ENCODE peak calls at places on chromosomes 7 and 10, in five cellular contexts. W, S, V, T and N are unnamed samples.

GRCh38 chr10:32328499-32328898 is 18.5 kb downstream of the EPC1 start:
- DNase-seq in W (no peak), S (peak), V (no peak), T (no peak), N (no peak)

GRCh38 chr10:126646101-126646500 is 24.4 kb downstream of the C10orf90 start:
- DNase-seq in W (no peak), S (no peak), V (no peak), T (peak), N (peak)

GRCh38 chr7:111266613-111267012 is 175.7 kb downstream of the LRRN3 start:
- DNase-seq in W (peak), S (peak), V (no peak), T (peak), N (peak)

GRCh38 chr10:63919576-63920279 is 398.5 kb downstream of the REEP3 start:
- DNase-seq in W (no peak), S (no peak), V (no peak), T (no peak), N (no peak)

GRCh38 chr10:30786131-30786530 is 156.6 kb upstream of the LYZL2 start:
- DNase-seq in W (no peak), S (no peak), V (no peak), T (peak), N (peak)

GRCh38 chr10:83925133-83925532 is 214.2 kb upstream of the GHITM start:
- DNase-seq in W (no peak), S (peak), V (no peak), T (no peak), N (no peak)

GRCh38 chr10:120982507-120982906 is 131.3 kb downstream of the WDR11 start:
- DNase-seq in W (no peak), S (no peak), V (no peak), T (no peak), N (no peak)

GRCh38 chr10:89296227-89296648 is 5.6 kb upstream of the IFIT2 start:
- DNase-seq in W (no peak), S (no peak), V (no peak), T (peak), N (peak)

GRCh38 chr7:74544706-74545469 is 91.2 kb downstream of the GTF2IRD1 start:
- DNase-seq in W (peak), S (peak), V (peak), T (peak), N (peak)

GRCh38 chr10:70296406-70296899 is 12.6 kb upstream of the NPFFR1 start:
- DNase-seq in W (no peak), S (peak), V (no peak), T (peak), N (peak)

GRCh38 chr10:34219860-34220518 is 595.1 kb downstream of the PARD3 start:
- DNase-seq in W (no peak), S (no peak), V (no peak), T (no peak), N (no peak)

GRCh38 chr7:143487566-143487965 is 9.9 kb downstream of the TAS2R41 start:
- DNase-seq in W (peak), S (no peak), V (no peak), T (peak), N (peak)

GRCh38 chr7:138565451-138566114 is 105.5 kb downstream of the TRIM24 start:
- DNase-seq in W (peak), S (peak), V (no peak), T (peak), N (peak)

GRCh38 chr7:121001932-121002754 is 13.6 kb downstream of the CPED1 start:
- DNase-seq in W (no peak), S (no peak), V (no peak), T (no peak), N (no peak)

GRCh38 chr7:7157887-7158271 is 24.5 kb upstream of the C1GALT1 start:
- DNase-seq in W (no peak), S (no peak), V (no peak), T (peak), N (peak)

GRCh38 chr10:30529373-30529998 is 95.5 kb downstream of the MAP3K8 start:
- DNase-seq in W (no peak), S (no peak), V (no peak), T (no peak), N (no peak)

GRCh38 chr7:129438839-129439640 is 4.8 kb downstream of the STRIP2 start:
- DNase-seq in W (peak), S (no peak), V (peak), T (peak), N (peak)

GRCh38 chr7:119999743-120000475 is 273.1 kb upstream of the KCND2 start:
- DNase-seq in W (no peak), S (peak), V (no peak), T (peak), N (no peak)

GRCh38 chr10:28494420-28494819 is 38.5 kb upstream of the WAC start:
- DNase-seq in W (no peak), S (peak), V (no peak), T (no peak), N (no peak)

GRCh38 chr10:317219-317868 is 182.1 kb downstream of the ZMYND11 start:
- DNase-seq in W (no peak), S (no peak), V (no peak), T (peak), N (peak)

GRCh38 chr7:44441079-44441478 is 49.4 kb downstream of the NUDCD3 start:
- DNase-seq in W (no peak), S (no peak), V (no peak), T (no peak), N (no peak)

GRCh38 chr7:135728136-135728669 is at the start of gene SLC13A4:
- DNase-seq in W (no peak), S (peak), V (no peak), T (no peak), N (peak)
- H3K9ac ChIP-seq in W (peak), S (peak), V (no peak), T (no peak), N (no peak)

GRCh38 chr7:66206909-66207240 is 1.7 kb downstream of the TPST1 start:
- DNase-seq in W (no peak), S (no peak), V (no peak), T (no peak), N (no peak)

GRCh38 chr7:66213637-66214036 is 8.5 kb downstream of the TPST1 start:
- DNase-seq in W (no peak), S (no peak), V (no peak), T (no peak), N (peak)

GRCh38 chr7:66206116-66206908 is 1.2 kb downstream of the TPST1 start:
- DNase-seq in W (no peak), S (no peak), V (no peak), T (no peak), N (peak)

GRCh38 chr7:66216687-66217086 is 11.6 kb downstream of the TPST1 start:
- DNase-seq in W (no peak), S (no peak), V (no peak), T (no peak), N (no peak)

DNA sequence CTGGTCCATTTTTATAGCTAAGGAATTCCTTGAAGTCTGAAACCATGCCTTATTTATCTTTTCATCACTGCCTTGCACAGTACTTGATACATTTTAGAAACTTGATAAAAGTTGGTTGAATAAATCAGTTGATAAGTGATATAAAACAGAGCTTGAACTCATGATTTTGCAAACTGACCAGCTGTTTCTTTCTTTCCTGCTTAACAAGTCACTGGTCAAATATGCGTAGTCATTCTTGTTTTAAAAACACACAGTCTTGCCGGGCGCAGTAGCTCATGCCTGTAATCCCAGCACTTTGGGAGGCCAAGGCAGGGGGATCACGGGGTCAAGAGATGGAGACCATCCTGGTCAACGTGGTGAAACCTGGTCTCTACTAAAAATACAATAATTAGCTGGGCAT is 6.3 kb downstream of the TPST1 start:
- DNase-seq in W (no peak), S (no peak), V (no peak), T (peak), N (peak)
- H3K9ac ChIP-seq in W (no peak), S (no peak), V (no peak), T (no peak), N (peak)

DNA sequence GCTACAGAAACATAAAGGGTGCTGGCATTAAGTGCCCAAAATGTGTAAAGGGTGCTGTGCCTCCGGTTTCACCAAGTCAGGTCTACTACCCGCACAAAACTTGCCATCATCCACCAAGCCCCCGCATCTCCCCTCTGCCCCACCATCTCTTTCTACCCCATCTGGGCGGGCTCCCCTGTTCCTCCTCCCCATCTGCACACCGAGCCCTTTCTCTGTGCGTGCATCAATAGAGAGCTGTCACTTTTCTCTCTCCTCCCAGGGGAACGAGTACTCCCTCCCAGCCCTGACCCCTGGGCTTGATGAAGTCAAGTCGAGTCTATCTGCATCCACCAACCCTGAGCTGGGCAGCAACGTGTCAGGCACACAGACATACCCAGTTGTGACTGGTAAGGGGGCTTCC is 63.5 kb downstream of the PAX2 start:
- DNase-seq in W (no peak), S (no peak), V (no peak), T (no peak), N (no peak)
- H3K9ac ChIP-seq in W (no peak), S (no peak), V (no peak), T (no peak), N (no peak)

GRCh38 chr10:65341323-65341922 is 1584.4 kb upstream of the LRRTM3 start:
- DNase-seq in W (no peak), S (no peak), V (no peak), T (no peak), N (no peak)
- H3K9ac ChIP-seq in W (no peak), S (no peak), V (no peak), T (no peak), N (no peak)

DNA sequence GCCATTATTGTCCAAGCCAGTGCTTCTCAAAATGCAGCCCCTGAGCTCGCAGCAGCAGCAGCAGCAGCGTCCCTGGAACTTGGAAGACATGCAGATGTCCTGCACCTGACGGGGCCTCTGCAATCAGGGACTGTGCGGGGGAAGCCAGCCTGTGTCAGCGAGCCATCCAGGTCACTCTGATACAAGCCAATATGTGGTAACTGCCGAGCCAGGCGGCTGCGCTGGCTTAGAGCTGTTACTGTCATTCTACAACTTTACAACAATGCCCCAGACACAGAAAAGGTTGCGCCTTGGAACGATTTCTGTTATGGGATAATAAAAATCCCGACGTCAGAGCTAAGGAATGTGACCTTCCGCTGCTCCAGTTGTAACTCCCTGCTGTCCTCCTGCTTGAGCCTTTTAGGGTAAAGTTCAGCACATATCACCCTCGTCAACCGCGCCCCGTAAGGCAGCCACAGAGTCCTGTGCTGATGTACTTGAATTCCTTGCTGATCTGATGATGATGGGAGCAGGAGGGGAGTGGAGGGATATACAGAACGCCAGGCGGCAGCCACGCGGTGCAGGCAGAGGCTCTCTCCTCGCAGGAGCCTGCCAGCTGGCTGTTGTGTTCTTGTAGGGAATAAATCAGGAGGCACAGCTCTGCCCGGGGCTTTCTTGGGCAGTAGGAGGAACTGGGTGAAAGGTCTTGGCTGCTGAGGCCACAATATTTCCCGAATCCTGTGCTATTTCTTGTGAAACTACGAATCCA is 20.0 kb upstream of the CRYGN start:
- DNase-seq in W (peak), S (peak), V (no peak), T (peak), N (peak)
- H3K9ac ChIP-seq in W (peak), S (no peak), V (no peak), T (peak), N (peak)

DNA sequence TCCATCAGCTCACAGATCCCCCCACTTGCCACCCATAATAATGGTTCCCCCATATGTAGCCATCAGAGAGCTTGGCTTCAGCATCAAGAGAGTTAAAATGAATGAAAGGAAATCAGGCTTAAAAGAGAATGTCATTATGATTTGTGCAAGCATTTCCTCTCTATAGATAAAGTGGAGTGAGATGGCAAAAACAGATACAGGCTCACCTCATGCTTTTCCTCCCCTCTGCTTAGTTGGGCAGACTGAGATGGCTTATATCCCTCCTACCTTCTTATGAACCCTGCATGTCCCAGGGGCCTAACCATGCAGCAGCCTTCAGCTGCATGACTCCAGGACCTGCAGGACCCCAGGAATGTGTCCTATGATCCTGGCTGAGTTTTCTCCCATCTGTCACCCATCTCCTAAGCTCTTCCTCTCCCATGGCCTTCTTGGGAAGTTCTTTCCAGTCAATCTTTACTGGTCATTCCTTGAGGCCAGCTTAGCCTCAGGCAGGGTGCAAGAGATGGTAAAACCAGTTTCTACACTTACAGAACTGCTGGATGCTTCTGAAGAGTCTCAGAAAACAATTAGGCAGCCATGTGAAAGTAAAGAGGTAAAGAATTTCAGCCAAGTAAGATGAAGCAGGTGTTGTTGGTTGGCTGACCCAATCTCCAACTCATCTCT is 159.7 kb downstream of the RTKN2 start:
- DNase-seq in W (no peak), S (no peak), V (no peak), T (no peak), N (no peak)
- H3K9ac ChIP-seq in W (no peak), S (no peak), V (no peak), T (no peak), N (no peak)